ENCODE peak calls at places on chromosome 19, in six cellular contexts. Y is AG09319, X is heart right ventricle, O is pancreas, Z is upper lobe of left lung, F is foreskin fibroblast. T is an unnamed sample.
A peak's percentile ranks its signal among the peaks of the same experiment; 100 is the strongest.

GRCh38 chr19:3496392-3497273 is 3.8 kb downstream of the DOHH start:
- DNase-seq in Y (no peak), X (no peak), O (no peak), Z (peak; percentile 72), F (no peak), T (no peak)

GRCh38 chr19:7986321-7987083 is 18.9 kb downstream of the ELAVL1 start:
- DNase-seq in Y (no peak), X (no peak), O (no peak), Z (no peak), F (peak; percentile 55), T (peak; percentile 73)

GRCh38 chr19:32865326-32865725 is 4.2 kb downstream of the SLC7A9 start:
- DNase-seq in Y (no peak), X (no peak), O (no peak), Z (no peak), F (no peak), T (no peak)

GRCh38 chr19:40625406-40626120 is 24.4 kb downstream of the LTBP4 start:
- DNase-seq in Y (no peak), X (no peak), O (no peak), Z (no peak), F (no peak), T (no peak)

GRCh38 chr19:1237754-1238372 is at the start of gene CBARP:
- DNase-seq in Y (no peak), X (no peak), O (no peak), Z (peak; percentile 90), F (no peak), T (no peak)

GRCh38 chr19:16190736-16191135 is 5.5 kb downstream of the FAM32A start:
- DNase-seq in Y (no peak), X (no peak), O (no peak), Z (no peak), F (no peak), T (no peak)

GRCh38 chr19:14419038-14419813 is at the start of gene DDX39A:
- DNase-seq in Y (peak; percentile 98), X (peak; percentile 95), O (peak; percentile 97), Z (peak; percentile 95), F (peak; percentile 99), T (peak; percentile 100)

GRCh38 chr19:51467864-51468544 is 9.8 kb upstream of the SIGLEC8 start:
- DNase-seq in Y (no peak), X (no peak), O (no peak), Z (no peak), F (no peak), T (no peak)

GRCh38 chr19:4042731-4043082 is 24.0 kb downstream of the ZBTB7A start:
- DNase-seq in Y (no peak), X (no peak), O (peak; percentile 71), Z (peak; percentile 78), F (no peak), T (no peak)

GRCh38 chr19:4609878-4610511 is 29.3 kb upstream of the TNFAIP8L1 start:
- DNase-seq in Y (no peak), X (peak; percentile 74), O (peak; percentile 26), Z (peak; percentile 77), F (no peak), T (no peak)

GRCh38 chr19:3868770-3869456 is at the start of gene ZFR2:
- DNase-seq in Y (no peak), X (no peak), O (no peak), Z (peak; percentile 82), F (no peak), T (no peak)

GRCh38 chr19:33426621-33427475 is 53.3 kb downstream of the CEBPG start:
- DNase-seq in Y (no peak), X (no peak), O (no peak), Z (peak; percentile 48), F (no peak), T (no peak)

GRCh38 chr19:40464059-40465024 is 1.2 kb downstream of the BLVRB start:
- DNase-seq in Y (peak; percentile 76), X (peak; percentile 80), O (peak; percentile 82), Z (no peak), F (peak; percentile 80), T (peak; percentile 88)

GRCh38 chr19:46902402-46902766 is 41.6 kb downstream of the ARHGAP35 start:
- DNase-seq in Y (no peak), X (no peak), O (no peak), Z (no peak), F (no peak), T (no peak)

GRCh38 chr19:38793186-38793585 is 4.2 kb downstream of the LGALS7B start:
- DNase-seq in Y (no peak), X (no peak), O (no peak), Z (no peak), F (peak; percentile 29), T (peak; percentile 9)

GRCh38 chr19:33771308-33772101 is 25.2 kb upstream of the KCTD15 start:
- DNase-seq in Y (peak; percentile 22), X (peak; percentile 74), O (peak; percentile 53), Z (peak; percentile 56), F (peak; percentile 39), T (peak; percentile 32)

GRCh38 chr19:35000647-35001501 is 751 bp downstream of the GRAMD1A start:
- DNase-seq in Y (no peak), X (peak; percentile 34), O (peak; percentile 53), Z (peak; percentile 87), F (peak; percentile 16), T (peak; percentile 23)

GRCh38 chr19:3176715-3177501 is 1.7 kb upstream of the S1PR4 start:
- DNase-seq in Y (no peak), X (no peak), O (no peak), Z (peak; percentile 45), F (peak; percentile 43), T (peak; percentile 72)

GRCh38 chr19:1521636-1522035 is 2.2 kb upstream of the PLK5 start:
- DNase-seq in Y (no peak), X (no peak), O (no peak), Z (no peak), F (no peak), T (no peak)

GRCh38 chr19:47094557-47095517 is 18.7 kb downstream of the ZC3H4 start:
- DNase-seq in Y (no peak), X (no peak), O (peak; percentile 57), Z (peak; percentile 84), F (no peak), T (no peak)

GRCh38 chr19:29540128-29540527 is 14.3 kb downstream of the VSTM2B start:
- DNase-seq in Y (no peak), X (no peak), O (no peak), Z (no peak), F (no peak), T (no peak)

GRCh38 chr19:29537601-29538000 is 11.8 kb downstream of the VSTM2B start:
- DNase-seq in Y (no peak), X (no peak), O (no peak), Z (no peak), F (no peak), T (no peak)

GRCh38 chr19:29538651-29539050 is 12.9 kb downstream of the VSTM2B start:
- DNase-seq in Y (no peak), X (no peak), O (no peak), Z (no peak), F (no peak), T (no peak)

GRCh38 chr19:29539668-29540067 is 13.9 kb downstream of the VSTM2B start:
- DNase-seq in Y (no peak), X (no peak), O (no peak), Z (no peak), F (no peak), T (no peak)

DNA sequence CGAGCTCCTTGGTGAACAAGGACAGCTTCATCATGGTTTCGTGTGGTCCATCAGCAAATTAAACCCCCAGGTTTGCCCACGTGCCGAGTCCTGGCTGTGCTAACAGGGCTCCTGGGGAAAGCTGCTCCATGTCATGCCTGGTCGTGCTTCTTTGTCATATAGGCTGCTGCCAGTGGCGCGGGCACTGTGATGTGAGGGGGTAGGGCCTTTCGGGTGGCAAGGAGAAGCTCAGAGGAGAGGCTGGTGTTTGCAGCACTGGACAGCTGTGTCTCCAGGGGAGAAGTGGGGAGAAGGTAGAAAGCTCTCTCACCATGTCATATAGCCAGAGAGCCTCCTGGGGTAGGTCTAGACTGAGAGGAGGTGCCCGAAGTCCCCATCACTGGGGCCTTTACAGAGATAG is 13.3 kb downstream of the VSTM2B start:
- DNase-seq in Y (no peak), X (no peak), O (no peak), Z (no peak), F (no peak), T (no peak)
- TF ChIP-seq CTCF in Y (no peak), X (no peak), O (no peak), Z (no peak), F (no peak), T (no peak)

DNA sequence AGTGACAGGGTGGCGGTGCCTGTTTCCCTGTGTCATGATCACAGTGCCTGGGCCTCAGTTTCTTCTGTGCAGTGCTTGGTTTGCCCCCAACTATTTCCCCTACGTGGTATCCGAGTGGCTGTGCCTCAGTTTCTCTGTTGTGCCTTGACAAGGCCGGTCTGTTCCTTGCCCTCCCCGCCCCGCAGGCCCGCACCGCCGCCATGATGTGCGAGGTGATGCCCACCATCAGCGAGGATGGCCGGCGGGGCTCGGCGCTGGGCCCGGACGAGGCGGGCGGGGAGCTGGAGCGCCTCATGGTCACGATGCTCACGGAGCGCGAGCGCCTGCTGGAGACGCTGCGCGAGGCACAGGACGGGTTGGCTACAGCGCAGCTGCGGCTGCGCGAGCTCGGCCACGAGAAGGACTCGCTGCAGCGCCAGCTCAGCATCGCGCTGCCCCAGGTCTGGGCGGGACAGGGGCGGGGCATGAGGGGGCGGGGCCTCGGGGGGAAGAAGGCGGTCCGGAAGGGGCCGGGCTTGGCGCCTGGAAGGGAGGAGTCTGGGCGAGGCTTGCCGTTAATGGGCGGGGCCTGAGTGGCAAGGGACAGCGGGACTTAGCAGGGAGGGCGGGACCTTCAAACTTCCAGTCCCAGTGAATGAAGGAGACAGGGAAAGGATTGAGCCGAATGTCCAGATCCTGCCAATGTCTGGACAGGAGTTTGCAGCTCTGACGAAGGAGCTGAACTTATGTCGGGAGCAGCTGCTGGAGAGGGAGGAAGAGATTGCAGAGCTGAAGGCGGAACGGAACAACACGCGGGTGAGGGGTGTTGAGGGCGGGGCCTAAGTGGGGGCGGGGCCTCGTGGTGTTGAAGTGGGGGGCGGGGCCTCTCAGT is 8.6 kb downstream of the PPFIA3 start:
- DNase-seq in Y (peak; percentile 92), X (peak; percentile 97), O (peak; percentile 96), Z (peak; percentile 98), F (peak; percentile 95), T (peak; percentile 94)
- TF ChIP-seq CTCF in Y (peak; percentile 7), X (no peak), O (no peak), Z (no peak), F (no peak), T (no peak)

GRCh38 chr19:12706332-12706718 is 9.9 kb upstream of the FBXW9 start:
- DNase-seq in Y (no peak), X (no peak), O (no peak), Z (no peak), F (no peak), T (no peak)
- TF ChIP-seq CTCF in Y (no peak), X (no peak), O (no peak), Z (no peak), F (no peak), T (no peak)

GRCh38 chr19:55379161-55379560 is 2.5 kb downstream of the TMEM190 start:
- DNase-seq in Y (no peak), X (no peak), O (no peak), Z (no peak), F (no peak), T (no peak)
- TF ChIP-seq CTCF in Y (no peak), X (no peak), O (no peak), Z (no peak), F (no peak), T (no peak)

GRCh38 chr19:31501427-31502195 is 152.4 kb upstream of the TSHZ3 start:
- DNase-seq in Y (no peak), X (no peak), O (no peak), Z (no peak), F (no peak), T (no peak)
- TF ChIP-seq CTCF in Y (no peak), X (no peak), O (no peak), Z (no peak), F (no peak), T (no peak)